ENCODE peak calls at places on chromosome 21, in six cellular contexts. K, Y, S, T, G and W are unnamed samples.

GRCh38 chr21:46151261-46151988 is 4.0 kb downstream of the FTCD start:
- DNase-seq in K (no peak), Y (peak; percentile 63), S (no peak), T (no peak), G (no peak), W (peak; percentile 13)

GRCh38 chr21:31514598-31514997 is 144.9 kb upstream of the SOD1 start:
- DNase-seq in K (peak; percentile 50), Y (no peak), S (no peak), T (peak; percentile 80), G (peak; percentile 41), W (no peak)

GRCh38 chr21:37198989-37199924 is 67.9 kb downstream of the VPS26C start:
- DNase-seq in K (no peak), Y (no peak), S (peak; percentile 78), T (no peak), G (no peak), W (no peak)

GRCh38 chr21:14058566-14058965 is 152.2 kb downstream of the LIPI start:
- DNase-seq in K (no peak), Y (peak; percentile 61), S (no peak), T (no peak), G (no peak), W (no peak)

GRCh38 chr21:16588433-16588860 is 858.7 kb downstream of the USP25 start:
- DNase-seq in K (peak; percentile 76), Y (peak; percentile 63), S (peak; percentile 84), T (peak; percentile 88), G (peak; percentile 91), W (peak; percentile 90)

GRCh38 chr21:36657999-36658398 is 40.9 kb upstream of the SIM2 start:
- DNase-seq in K (no peak), Y (no peak), S (no peak), T (no peak), G (no peak), W (no peak)

GRCh38 chr21:45164124-45164511 is 89.7 kb downstream of the ADARB1 start:
- DNase-seq in K (no peak), Y (no peak), S (peak; percentile 46), T (no peak), G (no peak), W (no peak)

GRCh38 chr21:17585875-17586450 is 26.7 kb downstream of the BTG3 start:
- DNase-seq in K (peak; percentile 50), Y (no peak), S (peak; percentile 62), T (no peak), G (no peak), W (no peak)

GRCh38 chr21:43369124-43369523 is 57.8 kb downstream of the SIK1 start:
- DNase-seq in K (no peak), Y (no peak), S (peak; percentile 46), T (no peak), G (no peak), W (peak; percentile 94)

GRCh38 chr21:26587621-26588260 is 14.7 kb upstream of the CYYR1 start:
- DNase-seq in K (no peak), Y (no peak), S (peak; percentile 44), T (no peak), G (no peak), W (no peak)

GRCh38 chr21:45475004-45475685 is 67.1 kb downstream of the SLC19A1 start:
- DNase-seq in K (no peak), Y (no peak), S (no peak), T (no peak), G (no peak), W (no peak)

GRCh38 chr21:25464275-25464674 is 143.0 kb downstream of the MRPL39 start:
- DNase-seq in K (no peak), Y (no peak), S (no peak), T (no peak), G (no peak), W (no peak)

DNA sequence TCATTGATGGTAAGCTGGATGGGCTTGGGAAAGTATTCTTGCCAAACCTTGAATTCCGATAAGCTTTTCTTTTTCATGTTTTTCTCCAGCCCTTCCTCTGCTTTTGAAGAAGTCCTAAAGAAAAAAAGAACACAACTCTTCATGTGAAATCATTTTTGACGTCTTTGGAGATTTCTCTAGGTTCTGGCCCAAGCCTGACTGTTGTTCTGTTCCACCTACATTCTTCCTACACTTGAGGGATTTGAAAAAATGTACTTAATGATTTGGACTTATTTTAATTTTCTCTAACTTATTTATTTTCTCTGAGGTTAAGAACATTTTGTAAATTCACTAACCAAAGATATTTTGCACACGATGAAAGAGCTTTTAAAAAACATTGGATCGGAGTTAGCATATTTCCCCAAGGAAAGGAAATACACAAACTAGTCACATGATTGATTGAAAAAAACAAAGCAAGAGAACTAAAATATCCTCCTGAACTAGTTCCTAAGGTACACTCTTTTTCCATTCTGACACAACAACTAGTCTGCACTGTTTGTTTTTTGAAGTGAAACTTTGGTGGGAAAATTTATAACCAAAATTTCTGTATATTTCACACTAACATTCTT is 82.3 kb downstream of the LTN1 start:
- DNase-seq in K (no peak), Y (no peak), S (no peak), T (no peak), G (no peak), W (no peak)
- H3K27ac ChIP-seq in K (no peak overlapping the region), Y (no peak overlapping the region), S (no peak overlapping the region), T (no peak overlapping the region), G (no peak overlapping the region), W (no peak overlapping the region)

GRCh38 chr21:39663742-39664492 is 51.2 kb downstream of the B3GALT5 start:
- DNase-seq in K (no peak), Y (peak; percentile 40), S (no peak), T (no peak), G (no peak), W (no peak)

GRCh38 chr21:39661121-39661520 is 48.4 kb downstream of the B3GALT5 start:
- DNase-seq in K (no peak), Y (peak; percentile 39), S (no peak), T (no peak), G (no peak), W (no peak)

GRCh38 chr21:39663066-39663465 is 50.3 kb downstream of the B3GALT5 start:
- DNase-seq in K (no peak), Y (peak; percentile 51), S (no peak), T (no peak), G (no peak), W (peak; percentile 40)

GRCh38 chr21:39661740-39662139 is 49.0 kb downstream of the B3GALT5 start:
- DNase-seq in K (no peak), Y (no peak), S (no peak), T (no peak), G (no peak), W (no peak)

GRCh38 chr21:39662411-39662953 is 49.7 kb downstream of the B3GALT5 start:
- DNase-seq in K (no peak), Y (no peak), S (no peak), T (no peak), G (no peak), W (no peak)
- H3K27ac ChIP-seq in K (no peak overlapping the region), Y (no peak overlapping the region), S (no peak overlapping the region), T (no peak overlapping the region), G (no peak overlapping the region), W (no peak overlapping the region)

DNA sequence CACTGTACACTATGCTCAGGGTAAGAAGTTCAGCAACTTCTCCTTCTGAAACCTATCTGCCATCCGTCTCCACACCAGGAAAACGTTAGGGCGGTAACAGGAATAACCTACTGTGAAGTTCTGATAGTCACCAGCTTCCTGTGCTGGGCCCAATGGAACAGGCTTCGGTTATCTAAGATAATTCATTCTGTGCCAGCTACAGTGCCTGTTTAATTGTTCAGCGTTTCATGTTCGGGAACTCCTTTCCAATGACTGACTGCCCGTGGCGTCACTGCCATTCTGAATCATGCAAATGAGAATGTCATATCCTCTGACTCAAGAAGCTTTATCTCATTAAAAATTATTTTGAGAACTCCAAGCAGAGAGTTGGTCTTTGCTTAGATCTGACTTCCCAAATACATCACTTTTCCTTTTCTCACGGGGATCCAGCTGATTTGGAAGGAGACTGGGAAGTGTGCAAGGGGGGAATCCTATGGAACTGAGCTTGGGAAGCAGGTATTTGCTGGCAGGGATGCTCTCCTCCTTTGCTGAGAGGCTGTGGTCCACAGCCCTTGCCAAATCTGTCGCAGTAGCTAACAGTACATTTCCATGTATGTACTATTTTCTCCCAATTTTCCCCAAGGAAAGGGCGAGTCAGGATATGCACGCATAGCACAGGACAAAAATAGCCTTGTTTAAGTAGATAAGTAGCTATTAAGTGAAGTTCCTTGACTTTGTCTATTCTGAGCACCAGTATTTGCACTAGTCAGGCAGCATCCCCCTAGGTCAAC is 358.7 kb downstream of the LTN1 start:
- DNase-seq in K (no peak), Y (no peak), S (peak; percentile 95), T (no peak), G (no peak), W (no peak)
- H3K27ac ChIP-seq in K (no peak overlapping the region), Y (peak overlapping the region; percentile 75), S (peak overlapping the region; percentile 75), T (no peak overlapping the region), G (peak overlapping the region; percentile 14), W (no peak overlapping the region)

GRCh38 chr21:23480591-23481270 is 2126.6 kb downstream of the MRPL39 start:
- DNase-seq in K (no peak), Y (no peak), S (no peak), T (no peak), G (no peak), W (no peak)
- H3K27ac ChIP-seq in K (no peak overlapping the region), Y (no peak overlapping the region), S (no peak overlapping the region), T (no peak overlapping the region), G (no peak overlapping the region), W (no peak overlapping the region)

GRCh38 chr21:35023396-35024070 is 25.6 kb downstream of the RUNX1 start:
- DNase-seq in K (no peak), Y (no peak), S (no peak), T (no peak), G (no peak), W (no peak)
- H3K27ac ChIP-seq in K (no peak overlapping the region), Y (no peak overlapping the region), S (no peak overlapping the region), T (no peak overlapping the region), G (no peak overlapping the region), W (no peak overlapping the region)